ENCODE peak calls at places on chromosomes 16 and 17, in eight cellular contexts. T, K, P, I, Q, R, B and U are unnamed samples.

GRCh38 chr16:20320592-20320991 is 6.7 kb downstream of the GP2 start:
- DNase-seq in T (no peak), K (no peak), R (no peak), B (no peak), Q (no peak), P (no peak), I (no peak), U (no peak)

GRCh38 chr17:38704645-38705522 is at the start of gene MLLT6:
- DNase-seq in R (peak), K (peak), P (peak), I (peak), Q (peak), B (peak), T (peak), U (no peak)

GRCh38 chr17:66549312-66549705 is 246.9 kb downstream of the PRKCA start:
- DNase-seq in I (no peak), K (no peak), T (peak), P (peak), B (no peak), Q (no peak), R (no peak), U (no peak)

GRCh38 chr16:55621771-55622170 is 34.0 kb upstream of the SLC6A2 start:
- DNase-seq in T (no peak), B (no peak), P (no peak), R (no peak), K (no peak), Q (no peak), I (no peak), U (no peak)

GRCh38 chr16:66508261-66508913 is 41.5 kb downstream of the TK2 start:
- DNase-seq in R (no peak), T (peak), Q (peak), P (no peak), B (no peak), K (peak), I (no peak), U (no peak)

GRCh38 chr17:65190467-65191095 is 53.4 kb downstream of the RGS9 start:
- DNase-seq in P (no peak), I (no peak), K (no peak), R (no peak), B (no peak), Q (peak), T (peak), U (no peak)

GRCh38 chr17:74770498-74771318 is 5.4 kb downstream of the NAT9 start:
- DNase-seq in R (no peak), B (no peak), K (peak), I (peak), T (peak), P (peak), Q (no peak), U (no peak)

GRCh38 chr17:47276868-47277267 is 23.2 kb downstream of the ITGB3 start:
- DNase-seq in T (peak), I (peak), K (peak), P (peak), R (no peak), Q (peak), B (no peak), U (no peak)

GRCh38 chr17:74153821-74154430 is 49.6 kb upstream of the RPL38 start:
- DNase-seq in K (no peak), T (no peak), R (no peak), B (no peak), I (no peak), P (no peak), Q (no peak), U (no peak)